ENCODE peak calls at places on chromosomes 7 and 10, in six cellular contexts. O is tibial nerve; R is activated CD4-positive, alpha-beta T cell treated with anti-CD3 and anti-CD28 coated beads, Interleukin-2, amount 50 U/mL, for 1 hour; F is AG09309; E is kidney glomerular epithelial cell; K is activated T-cell treated with anti-CD3 and anti-CD28 coated beads, Interleukin-2, amount 50 U/mL, for 1 hour. A is an unnamed sample.

GRCh38 chr7:157662110-157662791 is 325.4 kb downstream of the DNAJB6 start:
- DNase-seq in O (no peak), R (no peak), F (no peak), E (no peak), K (no peak), A (no peak)

GRCh38 chr7:69403169-69403568 is 195.1 kb upstream of the AUTS2 start:
- DNase-seq in O (no peak), R (no peak), F (no peak), E (no peak), K (no peak), A (no peak)

GRCh38 chr10:60894816-60895215 is 49.2 kb downstream of the RHOBTB1 start:
- DNase-seq in O (no peak), R (no peak), F (no peak), E (no peak), K (no peak), A (no peak)

GRCh38 chr7:115869225-115869624 is 161.3 kb downstream of the TFEC start:
- DNase-seq in O (no peak), R (no peak), F (no peak), E (no peak), K (no peak), A (no peak)

GRCh38 chr7:105487559-105488218 is 34.4 kb downstream of the PUS7 start:
- DNase-seq in O (no peak), R (no peak), F (peak), E (peak), K (no peak), A (peak)

GRCh38 chr7:7750571-7751242 is 32.3 kb upstream of the RPA3 start:
- DNase-seq in O (no peak), R (no peak), F (no peak), E (no peak), K (no peak), A (no peak)

GRCh38 chr7:127056202-127056601 is 196.5 kb downstream of the GRM8 start:
- DNase-seq in O (no peak), R (no peak), F (no peak), E (peak), K (no peak), A (no peak)

GRCh38 chr7:80027616-80028173 is 106.9 kb upstream of the GNAI1 start:
- DNase-seq in O (no peak), R (no peak), F (no peak), E (no peak), K (no peak), A (no peak)

GRCh38 chr10:36555036-36555435 is 570.4 kb upstream of the ANKRD30A start:
- DNase-seq in O (no peak), R (no peak), F (no peak), E (no peak), K (no peak), A (peak)

GRCh38 chr7:152989889-152990380 is 230.4 kb downstream of the ACTR3B start:
- DNase-seq in O (no peak), R (no peak), F (no peak), E (no peak), K (no peak), A (peak)

GRCh38 chr7:2631924-2632716 is at the start of gene TTYH3:
- DNase-seq in O (no peak), R (no peak), F (no peak), E (no peak), K (no peak), A (no peak)

GRCh38 chr10:101781984-101782810 is 1.0 kb downstream of the NPM3 start:
- DNase-seq in O (no peak), R (no peak), F (no peak), E (no peak), K (no peak), A (no peak)

GRCh38 chr7:946256-946996 is 8.1 kb downstream of the ADAP1 start:
- DNase-seq in O (no peak), R (no peak), F (no peak), E (no peak), K (no peak), A (no peak)

GRCh38 chr10:114356786-114357588 is 47.3 kb downstream of the AFAP1L2 start:
- DNase-seq in O (no peak), R (no peak), F (no peak), E (peak), K (no peak), A (peak)

GRCh38 chr10:76311752-76312699 is 880.6 kb downstream of the LRMDA start:
- DNase-seq in O (no peak), R (no peak), F (no peak), E (no peak), K (no peak), A (peak)

GRCh38 chr10:1626835-1627234 is 110.5 kb downstream of the ADARB2 start:
- DNase-seq in O (no peak), R (no peak), F (no peak), E (no peak), K (no peak), A (no peak)

GRCh38 chr10:120643373-120643772 is 186.3 kb downstream of the PLPP4 start:
- DNase-seq in O (no peak), R (no peak), F (no peak), E (no peak), K (no peak), A (no peak)

GRCh38 chr10:36023939-36024338 is 381.8 kb upstream of the FZD8 start:
- DNase-seq in O (no peak), R (no peak), F (peak), E (peak), K (no peak), A (peak)

GRCh38 chr7:16933296-16934248 is 51.8 kb upstream of the AGR3 start:
- DNase-seq in O (no peak), R (no peak), F (no peak), E (no peak), K (no peak), A (no peak)

GRCh38 chr10:13470270-13470669 is 58.5 kb downstream of the BEND7 start:
- DNase-seq in O (no peak), R (no peak), F (no peak), E (no peak), K (no peak), A (no peak)

GRCh38 chr7:148044173-148044572 is 546.4 kb upstream of the C7orf33 start:
- DNase-seq in O (no peak), R (no peak), F (no peak), E (no peak), K (no peak), A (no peak)

GRCh38 chr7:45089314-45089891 is 634 bp upstream of the NACAD start:
- DNase-seq in O (peak), R (peak), F (no peak), E (peak), K (peak), A (peak)

GRCh38 chr10:102300289-102300843 is 55.0 kb downstream of the GBF1 start:
- DNase-seq in O (no peak), R (no peak), F (peak), E (peak), K (no peak), A (peak)

A was measured in HT1080.